ENCODE peak calls at places on chromosomes 3 and 15, in five cellular contexts. Y is breast epithelium, G is esophagus muscularis mucosa, W is testis, O is K562. D is an unnamed sample.
A peak's percentile ranks its signal among the peaks of the same experiment; 100 is the strongest.

GRCh38 chr3:57060089-57060829 is at the start of gene SPATA12:
- DNase-seq in Y (peak; percentile 71), G (no peak), W (peak; percentile 75), O (peak; percentile 43), D (peak; percentile 97)

GRCh38 chr15:92845109-92845508 is 55.0 kb upstream of the CHD2 start:
- DNase-seq in Y (no peak), G (no peak), W (no peak), O (no peak), D (no peak)

GRCh38 chr15:68228143-68228970 is 1.2 kb downstream of the CLN6 start:
- DNase-seq in Y (no peak), G (peak; percentile 47), W (no peak), O (peak; percentile 29), D (peak; percentile 15)

GRCh38 chr15:62997441-62997840 is 45.1 kb upstream of the TPM1 start:
- DNase-seq in Y (no peak), G (no peak), W (no peak), O (no peak), D (no peak)

GRCh38 chr3:186102687-186103086 is 6.2 kb downstream of the ETV5 start:
- DNase-seq in Y (no peak), G (no peak), W (no peak), O (no peak), D (no peak)

GRCh38 chr3:130918328-130918727 is 24.4 kb downstream of the ATP2C1 start:
- DNase-seq in Y (no peak), G (no peak), W (no peak), O (no peak), D (no peak)

GRCh38 chr3:49352286-49352685 is 5.9 kb downstream of the GPX1 start:
- DNase-seq in Y (no peak), G (no peak), W (no peak), O (no peak), D (no peak)

GRCh38 chr3:189982299-189982945 is 138.3 kb downstream of the P3H2 start:
- DNase-seq in Y (no peak), G (no peak), W (no peak), O (no peak), D (no peak)

GRCh38 chr3:142962520-142963265 is 781 bp downstream of the PAQR9 start:
- DNase-seq in Y (no peak), G (no peak), W (peak; percentile 37), O (no peak), D (no peak)

GRCh38 chr3:177960722-177961121 is 575.5 kb upstream of the KCNMB2 start:
- DNase-seq in Y (no peak), G (no peak), W (no peak), O (no peak), D (no peak)

GRCh38 chr3:193782280-193782654 is 189.3 kb downstream of the OPA1 start:
- DNase-seq in Y (peak; percentile 62), G (no peak), W (no peak), O (no peak), D (no peak)
- TF ChIP-seq POLR2A in Y (no peak), G (no peak), W (no peak), O (no peak), D (no peak)

GRCh38 chr3:14126017-14126902 is 1.4 kb downstream of the TMEM43 start:
- DNase-seq in Y (no peak), G (peak; percentile 84), W (no peak), O (peak; percentile 81), D (no peak)

GRCh38 chr3:14124223-14124614 is 451 bp downstream of the CHCHD4 start:
- DNase-seq in Y (no peak), G (peak; percentile 93), W (peak; percentile 85), O (no peak), D (no peak)

GRCh38 chr3:14124615-14125192 is at the start of the genes CHCHD4 and TMEM43:
- DNase-seq in Y (peak; percentile 98), G (peak; percentile 100), W (peak; percentile 99), O (peak; percentile 98), D (peak; percentile 97)

GRCh38 chr3:14127106-14127505 is 2.3 kb downstream of the TMEM43 start:
- DNase-seq in Y (no peak), G (no peak), W (peak; percentile 1), O (no peak), D (no peak)

DNA sequence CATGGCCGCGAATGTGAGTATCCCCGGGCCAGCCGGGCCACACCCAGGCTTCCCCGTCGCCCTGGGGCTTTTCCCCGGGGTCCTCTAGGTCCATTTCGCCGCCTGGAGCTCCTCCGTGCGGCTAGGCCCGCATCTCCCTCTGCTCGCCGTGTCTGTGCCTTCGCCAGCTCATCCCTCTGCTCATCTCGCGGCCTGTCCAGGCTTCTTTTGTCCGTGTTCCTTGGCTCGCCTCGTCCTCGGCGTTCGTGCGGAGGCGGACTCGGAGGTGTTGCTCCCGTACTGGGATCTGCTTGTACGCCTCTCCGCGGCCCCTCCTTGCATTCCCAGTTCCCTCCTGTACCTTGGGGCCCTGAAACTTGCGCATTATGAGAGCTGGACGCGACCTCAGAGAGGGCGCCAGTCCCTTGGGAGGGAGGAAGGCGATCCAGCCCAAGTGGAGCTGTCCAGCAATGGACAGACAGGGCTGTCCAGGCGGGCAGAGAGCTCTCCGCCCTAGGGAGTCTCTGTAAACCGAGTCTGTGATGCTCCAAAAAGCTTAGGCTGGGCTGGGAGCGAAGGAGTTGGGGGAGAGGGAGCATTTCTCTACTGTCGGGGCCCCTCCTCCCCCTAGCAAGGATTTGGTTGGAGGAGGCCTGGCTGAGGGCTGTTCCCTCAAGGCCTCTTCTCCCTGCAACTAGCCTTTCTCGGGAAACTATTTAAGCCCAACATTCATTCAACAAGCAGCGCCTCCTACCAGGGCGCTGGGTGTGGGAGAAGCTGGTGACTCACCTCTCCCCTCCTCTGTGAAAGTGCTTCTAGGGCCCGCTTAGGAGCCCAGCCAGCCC is 553 bp downstream of the TMEM43 start:
- DNase-seq in Y (no peak), G (peak; percentile 92), W (peak; percentile 60), O (peak; percentile 67), D (peak; percentile 86)
- TF ChIP-seq POLR2A in Y (peak; percentile 5), G (peak; percentile 37), W (no peak), O (no peak), D (peak; percentile 34)

DNA sequence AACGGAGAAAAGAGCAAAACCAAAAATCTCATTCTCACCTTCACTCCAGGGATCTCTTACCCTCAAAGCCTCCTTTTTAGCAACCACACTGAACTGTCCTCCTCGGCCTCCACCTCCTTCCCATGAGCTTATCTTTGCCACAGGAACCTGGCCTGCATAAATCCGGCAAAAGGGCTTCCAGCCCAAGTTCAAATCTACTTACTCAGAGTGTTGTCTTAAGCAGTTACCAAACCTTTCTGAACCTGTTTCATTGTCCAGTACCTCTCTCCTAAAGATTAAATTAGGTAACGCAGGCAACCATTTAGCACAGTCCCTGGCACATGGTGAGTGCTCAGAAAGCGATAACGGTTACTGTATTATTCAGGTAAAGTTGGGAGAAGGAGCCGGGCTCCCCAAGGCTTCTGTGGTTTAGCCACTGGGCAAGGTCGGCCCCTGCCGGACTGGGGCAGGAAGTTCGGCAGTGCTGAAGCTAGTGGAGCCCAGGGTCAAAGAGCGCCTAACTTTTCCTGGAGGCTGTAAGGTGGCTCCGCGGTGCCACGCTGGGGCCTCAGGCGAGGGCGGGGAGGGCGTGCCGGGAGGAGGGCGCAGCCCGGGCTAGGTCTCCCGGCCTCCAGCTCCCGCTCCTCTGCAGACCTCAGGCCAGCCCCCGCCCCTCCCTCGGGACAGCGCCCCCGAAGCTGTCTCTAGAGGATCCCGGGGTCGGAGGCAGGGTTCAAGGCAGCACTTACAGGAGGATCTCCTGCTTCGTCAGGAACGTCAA is 620 bp downstream of the CIB1 start:
- DNase-seq in Y (peak; percentile 70), G (no peak), W (peak; percentile 60), O (peak; percentile 80), D (peak; percentile 54)
- TF ChIP-seq POLR2A in Y (no peak), G (no peak), W (no peak), O (peak; percentile 19), D (no peak)

DNA sequence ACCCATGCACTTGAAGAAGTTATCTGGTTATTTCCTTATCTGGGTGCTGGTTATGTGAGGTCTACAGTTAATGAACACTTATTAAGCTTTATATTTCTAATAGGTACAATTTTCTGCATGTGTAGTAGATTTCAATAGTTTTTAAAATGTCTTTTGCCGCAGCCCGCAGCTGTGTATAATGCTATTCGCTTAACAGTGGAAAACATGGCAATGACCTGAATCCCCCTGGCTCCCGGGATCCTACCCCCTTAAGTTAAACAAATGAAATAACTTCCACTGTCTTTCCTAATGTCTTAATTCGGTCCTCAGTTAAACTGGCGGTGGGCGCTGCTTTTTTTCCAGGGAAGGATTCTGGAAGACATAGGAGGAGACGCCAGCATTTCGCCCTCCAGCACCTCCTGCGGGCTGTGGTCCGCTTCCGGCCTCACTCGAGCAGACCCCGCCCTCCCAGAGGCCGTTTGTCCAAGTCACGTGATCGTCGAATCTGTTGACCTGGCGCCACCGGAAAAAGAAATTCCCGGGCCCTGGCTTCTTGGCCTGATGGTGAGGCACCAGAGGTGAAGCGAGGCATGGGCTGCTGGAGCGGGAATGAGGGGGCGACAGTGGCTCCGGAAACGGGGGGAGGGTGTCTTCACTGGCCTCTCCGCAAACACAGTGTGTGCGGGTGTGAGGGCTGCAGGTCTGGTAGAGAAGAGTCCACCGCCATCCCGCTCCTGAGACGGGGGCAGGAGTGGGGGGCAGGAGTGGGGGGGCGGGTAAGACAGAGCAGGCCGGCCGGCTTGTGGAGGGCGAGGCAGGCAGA is 45.6 kb upstream of the CSPG4 start:
- DNase-seq in Y (peak; percentile 87), G (peak; percentile 96), W (peak; percentile 95), O (peak; percentile 92), D (peak; percentile 46)
- TF ChIP-seq POLR2A in Y (no peak), G (no peak), W (no peak), O (peak; percentile 86), D (peak; percentile 60)

GRCh38 chr3:188153498-188153948 is 434 bp upstream of the LPP start:
- DNase-seq in Y (no peak), G (peak; percentile 95), W (peak; percentile 88), O (no peak), D (peak; percentile 93)

GRCh38 chr3:188156051-188156450 is 2.1 kb downstream of the LPP start:
- DNase-seq in Y (no peak), G (no peak), W (no peak), O (no peak), D (no peak)

GRCh38 chr3:188154758-188155574 is 1.0 kb downstream of the LPP start:
- DNase-seq in Y (no peak), G (no peak), W (no peak), O (no peak), D (no peak)

GRCh38 chr3:188152660-188153497 is 1.1 kb upstream of the LPP start:
- DNase-seq in Y (peak; percentile 59), G (no peak), W (peak; percentile 46), O (no peak), D (peak; percentile 40)

GRCh38 chr3:188153949-188154757 is at the start of gene LPP:
- DNase-seq in Y (peak; percentile 85), G (peak; percentile 93), W (peak; percentile 78), O (no peak), D (peak; percentile 86)
- TF ChIP-seq POLR2A in Y (no peak), G (peak; percentile 39), W (no peak), O (no peak), D (no peak)

DNA sequence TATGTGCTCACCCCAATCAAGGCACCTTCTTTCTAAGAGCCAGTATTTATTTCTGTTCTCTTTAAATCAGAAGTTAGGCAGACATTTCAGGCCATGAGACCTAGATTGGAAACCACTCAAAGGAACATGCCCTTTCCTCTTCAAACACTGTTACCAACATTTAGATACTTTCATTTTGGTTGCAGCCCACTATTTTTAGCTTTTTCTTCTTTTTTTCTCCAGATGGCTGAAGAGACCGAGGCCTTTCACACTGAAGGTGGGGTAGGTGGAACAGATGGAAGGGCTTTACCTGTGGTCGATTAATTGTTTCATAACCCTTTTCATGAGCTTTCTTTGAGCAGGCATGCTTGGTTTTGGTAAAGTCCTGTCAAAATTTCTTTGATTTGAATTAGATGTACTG is 10.9 kb upstream of the LZTFL1 start:
- DNase-seq in Y (no peak), G (no peak), W (no peak), O (no peak), D (no peak)
- TF ChIP-seq POLR2A in Y (no peak), G (no peak), W (no peak), O (no peak), D (no peak)

D was measured in H54.